ENCODE peak calls at places on chromosome 19, in nine cellular contexts. One of them, this sample, is unnamed.

GRCh38 chr19:38266070-38266469 is 1.7 kb downstream of the SPINT2 start:
- DNase-seq in HFF-Myc: no peak
- DNase-seq in lung microvascular endothelial cell: no peak
- DNase-seq in memory B cell: no peak
- DNase-seq in activated CD4-positive, CD25-positive, alpha-beta regulatory T cell treated with anti-CD3 and anti-CD28 coated beads, Interleukin-2, amount 50 U/mL, for 16 hours: no peak
- DNase-seq in heart left ventricle: no peak
- DNase-seq in posterior cingulate gyrus: no peak
- DNase-seq in MCF 10A: peak; percentile 76
- DNase-seq in T-helper 9 cell: no peak
- DNase-seq in this sample: no peak

GRCh38 chr19:41025871-41026270 is 34.8 kb downstream of the CYP2B6 start:
- DNase-seq in T-helper 9 cell: no peak
- DNase-seq in memory B cell: no peak
- DNase-seq in HFF-Myc: no peak
- DNase-seq in activated CD4-positive, CD25-positive, alpha-beta regulatory T cell treated with anti-CD3 and anti-CD28 coated beads, Interleukin-2, amount 50 U/mL, for 16 hours: no peak
- DNase-seq in heart left ventricle: no peak
- DNase-seq in lung microvascular endothelial cell: no peak
- DNase-seq in MCF 10A: no peak
- DNase-seq in posterior cingulate gyrus: peak; percentile 80
- DNase-seq in this sample: no peak

GRCh38 chr19:15324791-15325519 is 7.4 kb downstream of the BRD4 start:
- DNase-seq in heart left ventricle: no peak
- DNase-seq in lung microvascular endothelial cell: no peak
- DNase-seq in T-helper 9 cell: no peak
- DNase-seq in HFF-Myc: no peak
- DNase-seq in MCF 10A: no peak
- DNase-seq in activated CD4-positive, CD25-positive, alpha-beta regulatory T cell treated with anti-CD3 and anti-CD28 coated beads, Interleukin-2, amount 50 U/mL, for 16 hours: no peak
- DNase-seq in posterior cingulate gyrus: peak; percentile 45
- DNase-seq in memory B cell: no peak
- DNase-seq in this sample: no peak

GRCh38 chr19:17070912-17071311 is 4.3 kb downstream of the HAUS8 start:
- DNase-seq in T-helper 9 cell: no peak
- DNase-seq in posterior cingulate gyrus: no peak
- DNase-seq in activated CD4-positive, CD25-positive, alpha-beta regulatory T cell treated with anti-CD3 and anti-CD28 coated beads, Interleukin-2, amount 50 U/mL, for 16 hours: no peak
- DNase-seq in MCF 10A: no peak
- DNase-seq in HFF-Myc: no peak
- DNase-seq in lung microvascular endothelial cell: no peak
- DNase-seq in heart left ventricle: no peak
- DNase-seq in memory B cell: no peak
- DNase-seq in this sample: no peak

GRCh38 chr19:12779162-12779993 is 4.0 kb upstream of the HOOK2 start:
- DNase-seq in T-helper 9 cell: no peak
- DNase-seq in activated CD4-positive, CD25-positive, alpha-beta regulatory T cell treated with anti-CD3 and anti-CD28 coated beads, Interleukin-2, amount 50 U/mL, for 16 hours: no peak
- DNase-seq in lung microvascular endothelial cell: peak; percentile 67
- DNase-seq in HFF-Myc: no peak
- DNase-seq in heart left ventricle: peak; percentile 87
- DNase-seq in posterior cingulate gyrus: peak; percentile 88
- DNase-seq in memory B cell: no peak
- DNase-seq in MCF 10A: peak; percentile 51
- DNase-seq in this sample: no peak

GRCh38 chr19:19388568-19389555 is 16.6 kb upstream of the GATAD2A start:
- DNase-seq in lung microvascular endothelial cell: no peak
- DNase-seq in MCF 10A: no peak
- DNase-seq in activated CD4-positive, CD25-positive, alpha-beta regulatory T cell treated with anti-CD3 and anti-CD28 coated beads, Interleukin-2, amount 50 U/mL, for 16 hours: no peak
- DNase-seq in T-helper 9 cell: no peak
- DNase-seq in HFF-Myc: no peak
- DNase-seq in heart left ventricle: no peak
- DNase-seq in posterior cingulate gyrus: no peak
- DNase-seq in memory B cell: no peak
- DNase-seq in this sample: no peak

GRCh38 chr19:37980419-37980975 is 73.5 kb downstream of the SIPA1L3 start:
- DNase-seq in activated CD4-positive, CD25-positive, alpha-beta regulatory T cell treated with anti-CD3 and anti-CD28 coated beads, Interleukin-2, amount 50 U/mL, for 16 hours: no peak
- DNase-seq in lung microvascular endothelial cell: no peak
- DNase-seq in T-helper 9 cell: no peak
- DNase-seq in posterior cingulate gyrus: no peak
- DNase-seq in heart left ventricle: no peak
- DNase-seq in HFF-Myc: no peak
- DNase-seq in memory B cell: no peak
- DNase-seq in MCF 10A: no peak
- DNase-seq in this sample: no peak

GRCh38 chr19:3609779-3610719 is 3.4 kb upstream of the TBXA2R start:
- DNase-seq in T-helper 9 cell: no peak
- DNase-seq in activated CD4-positive, CD25-positive, alpha-beta regulatory T cell treated with anti-CD3 and anti-CD28 coated beads, Interleukin-2, amount 50 U/mL, for 16 hours: no peak
- DNase-seq in posterior cingulate gyrus: peak; percentile 80
- DNase-seq in lung microvascular endothelial cell: no peak
- DNase-seq in memory B cell: no peak
- DNase-seq in MCF 10A: no peak
- DNase-seq in HFF-Myc: no peak
- DNase-seq in heart left ventricle: peak; percentile 33
- DNase-seq in this sample: no peak

GRCh38 chr19:57267294-57267693 is 13.0 kb upstream of the ZNF460 start:
- DNase-seq in activated CD4-positive, CD25-positive, alpha-beta regulatory T cell treated with anti-CD3 and anti-CD28 coated beads, Interleukin-2, amount 50 U/mL, for 16 hours: no peak
- DNase-seq in MCF 10A: no peak
- DNase-seq in HFF-Myc: no peak
- DNase-seq in heart left ventricle: no peak
- DNase-seq in posterior cingulate gyrus: no peak
- DNase-seq in memory B cell: no peak
- DNase-seq in lung microvascular endothelial cell: no peak
- DNase-seq in T-helper 9 cell: no peak
- DNase-seq in this sample: no peak

GRCh38 chr19:48656840-48657474 is 11.0 kb upstream of the CA11 start:
- DNase-seq in heart left ventricle: no peak
- DNase-seq in MCF 10A: peak; percentile 81
- DNase-seq in HFF-Myc: peak; percentile 84
- DNase-seq in activated CD4-positive, CD25-positive, alpha-beta regulatory T cell treated with anti-CD3 and anti-CD28 coated beads, Interleukin-2, amount 50 U/mL, for 16 hours: no peak
- DNase-seq in lung microvascular endothelial cell: peak; percentile 71
- DNase-seq in memory B cell: no peak
- DNase-seq in T-helper 9 cell: no peak
- DNase-seq in posterior cingulate gyrus: peak; percentile 66
- DNase-seq in this sample: no peak

GRCh38 chr19:47369923-47370625 is 21.0 kb downstream of the DHX34 start:
- DNase-seq in HFF-Myc: no peak
- DNase-seq in T-helper 9 cell: no peak
- DNase-seq in posterior cingulate gyrus: peak; percentile 89
- DNase-seq in memory B cell: no peak
- DNase-seq in heart left ventricle: no peak
- DNase-seq in MCF 10A: peak; percentile 87
- DNase-seq in lung microvascular endothelial cell: peak; percentile 30
- DNase-seq in activated CD4-positive, CD25-positive, alpha-beta regulatory T cell treated with anti-CD3 and anti-CD28 coated beads, Interleukin-2, amount 50 U/mL, for 16 hours: no peak
- DNase-seq in this sample: peak; percentile 53

GRCh38 chr19:29337029-29337428 is 124.1 kb upstream of the UQCRFS1 start:
- DNase-seq in T-helper 9 cell: no peak
- DNase-seq in lung microvascular endothelial cell: no peak
- DNase-seq in MCF 10A: no peak
- DNase-seq in activated CD4-positive, CD25-positive, alpha-beta regulatory T cell treated with anti-CD3 and anti-CD28 coated beads, Interleukin-2, amount 50 U/mL, for 16 hours: no peak
- DNase-seq in heart left ventricle: no peak
- DNase-seq in memory B cell: no peak
- DNase-seq in HFF-Myc: no peak
- DNase-seq in posterior cingulate gyrus: no peak
- DNase-seq in this sample: no peak

GRCh38 chr19:15177269-15178116 is 23.3 kb downstream of the NOTCH3 start:
- DNase-seq in heart left ventricle: peak; percentile 93
- DNase-seq in lung microvascular endothelial cell: peak; percentile 78
- DNase-seq in T-helper 9 cell: peak; percentile 83
- DNase-seq in activated CD4-positive, CD25-positive, alpha-beta regulatory T cell treated with anti-CD3 and anti-CD28 coated beads, Interleukin-2, amount 50 U/mL, for 16 hours: peak; percentile 60
- DNase-seq in MCF 10A: peak; percentile 76
- DNase-seq in memory B cell: peak; percentile 88
- DNase-seq in HFF-Myc: peak; percentile 32
- DNase-seq in posterior cingulate gyrus: peak; percentile 97
- DNase-seq in this sample: peak; percentile 68

GRCh38 chr19:24159707-24160106 is 72.7 kb downstream of the ZNF254 start:
- DNase-seq in memory B cell: no peak
- DNase-seq in MCF 10A: peak; percentile 21
- DNase-seq in HFF-Myc: no peak
- DNase-seq in posterior cingulate gyrus: no peak
- DNase-seq in activated CD4-positive, CD25-positive, alpha-beta regulatory T cell treated with anti-CD3 and anti-CD28 coated beads, Interleukin-2, amount 50 U/mL, for 16 hours: no peak
- DNase-seq in T-helper 9 cell: no peak
- DNase-seq in lung microvascular endothelial cell: peak; percentile 7
- DNase-seq in heart left ventricle: no peak
- DNase-seq in this sample: no peak

GRCh38 chr19:33335446-33335845 is 33.1 kb upstream of the CEBPA start:
- DNase-seq in activated CD4-positive, CD25-positive, alpha-beta regulatory T cell treated with anti-CD3 and anti-CD28 coated beads, Interleukin-2, amount 50 U/mL, for 16 hours: no peak
- DNase-seq in T-helper 9 cell: no peak
- DNase-seq in posterior cingulate gyrus: no peak
- DNase-seq in memory B cell: no peak
- DNase-seq in HFF-Myc: no peak
- DNase-seq in lung microvascular endothelial cell: no peak
- DNase-seq in MCF 10A: no peak
- DNase-seq in heart left ventricle: no peak
- DNase-seq in this sample: no peak

GRCh38 chr19:532578-533484 is 1.3 kb downstream of the CDC34 start:
- DNase-seq in activated CD4-positive, CD25-positive, alpha-beta regulatory T cell treated with anti-CD3 and anti-CD28 coated beads, Interleukin-2, amount 50 U/mL, for 16 hours: no peak
- DNase-seq in HFF-Myc: no peak
- DNase-seq in posterior cingulate gyrus: peak; percentile 94
- DNase-seq in T-helper 9 cell: peak; percentile 33
- DNase-seq in lung microvascular endothelial cell: peak; percentile 75
- DNase-seq in heart left ventricle: peak; percentile 87
- DNase-seq in memory B cell: peak; percentile 41
- DNase-seq in MCF 10A: peak; percentile 72
- DNase-seq in this sample: peak; percentile 87

GRCh38 chr19:1076951-1077350 is 10.0 kb downstream of the ARHGAP45 start:
- DNase-seq in memory B cell: peak; percentile 91
- DNase-seq in MCF 10A: peak; percentile 79
- DNase-seq in posterior cingulate gyrus: no peak
- DNase-seq in HFF-Myc: no peak
- DNase-seq in lung microvascular endothelial cell: peak; percentile 46
- DNase-seq in activated CD4-positive, CD25-positive, alpha-beta regulatory T cell treated with anti-CD3 and anti-CD28 coated beads, Interleukin-2, amount 50 U/mL, for 16 hours: peak; percentile 86
- DNase-seq in heart left ventricle: peak; percentile 88
- DNase-seq in T-helper 9 cell: peak; percentile 86
- DNase-seq in this sample: peak; percentile 75

GRCh38 chr19:49149652-49150105 is 5.5 kb downstream of the HRC start:
- DNase-seq in T-helper 9 cell: no peak
- DNase-seq in posterior cingulate gyrus: peak; percentile 96
- DNase-seq in MCF 10A: peak; percentile 89
- DNase-seq in heart left ventricle: peak; percentile 79
- DNase-seq in memory B cell: no peak
- DNase-seq in lung microvascular endothelial cell: peak; percentile 83
- DNase-seq in activated CD4-positive, CD25-positive, alpha-beta regulatory T cell treated with anti-CD3 and anti-CD28 coated beads, Interleukin-2, amount 50 U/mL, for 16 hours: no peak
- DNase-seq in HFF-Myc: no peak
- DNase-seq in this sample: peak; percentile 73

GRCh38 chr19:7497292-7497691 is 8.5 kb upstream of the PEX11G start:
- DNase-seq in memory B cell: no peak
- DNase-seq in T-helper 9 cell: no peak
- DNase-seq in HFF-Myc: no peak
- DNase-seq in MCF 10A: no peak
- DNase-seq in posterior cingulate gyrus: no peak
- DNase-seq in activated CD4-positive, CD25-positive, alpha-beta regulatory T cell treated with anti-CD3 and anti-CD28 coated beads, Interleukin-2, amount 50 U/mL, for 16 hours: no peak
- DNase-seq in lung microvascular endothelial cell: peak; percentile 27
- DNase-seq in heart left ventricle: peak; percentile 38
- DNase-seq in this sample: no peak

GRCh38 chr19:46404039-46404883 is 9.1 kb downstream of the CCDC8 start:
- DNase-seq in T-helper 9 cell: no peak
- DNase-seq in heart left ventricle: peak; percentile 71
- DNase-seq in posterior cingulate gyrus: peak; percentile 85
- DNase-seq in HFF-Myc: no peak
- DNase-seq in activated CD4-positive, CD25-positive, alpha-beta regulatory T cell treated with anti-CD3 and anti-CD28 coated beads, Interleukin-2, amount 50 U/mL, for 16 hours: no peak
- DNase-seq in MCF 10A: no peak
- DNase-seq in lung microvascular endothelial cell: no peak
- DNase-seq in memory B cell: no peak
- DNase-seq in this sample: no peak

GRCh38 chr19:40614595-40615411 is 13.6 kb downstream of the LTBP4 start:
- DNase-seq in activated CD4-positive, CD25-positive, alpha-beta regulatory T cell treated with anti-CD3 and anti-CD28 coated beads, Interleukin-2, amount 50 U/mL, for 16 hours: peak; percentile 83
- DNase-seq in lung microvascular endothelial cell: peak; percentile 90
- DNase-seq in T-helper 9 cell: peak; percentile 73
- DNase-seq in memory B cell: no peak
- DNase-seq in heart left ventricle: peak; percentile 85
- DNase-seq in HFF-Myc: peak; percentile 95
- DNase-seq in MCF 10A: peak; percentile 70
- DNase-seq in posterior cingulate gyrus: peak; percentile 64
- DNase-seq in this sample: no peak

GRCh38 chr19:30649149-30649548 is 277.0 kb downstream of the ZNF536 start:
- DNase-seq in activated CD4-positive, CD25-positive, alpha-beta regulatory T cell treated with anti-CD3 and anti-CD28 coated beads, Interleukin-2, amount 50 U/mL, for 16 hours: no peak
- DNase-seq in heart left ventricle: no peak
- DNase-seq in memory B cell: no peak
- DNase-seq in posterior cingulate gyrus: no peak
- DNase-seq in HFF-Myc: no peak
- DNase-seq in T-helper 9 cell: no peak
- DNase-seq in lung microvascular endothelial cell: no peak
- DNase-seq in MCF 10A: no peak
- DNase-seq in this sample: no peak

GRCh38 chr19:11203194-11204075 is 6.1 kb upstream of the KANK2 start:
- DNase-seq in activated CD4-positive, CD25-positive, alpha-beta regulatory T cell treated with anti-CD3 and anti-CD28 coated beads, Interleukin-2, amount 50 U/mL, for 16 hours: peak; percentile 9
- DNase-seq in HFF-Myc: no peak
- DNase-seq in MCF 10A: peak; percentile 78
- DNase-seq in memory B cell: no peak
- DNase-seq in posterior cingulate gyrus: peak; percentile 92
- DNase-seq in lung microvascular endothelial cell: peak; percentile 62
- DNase-seq in heart left ventricle: peak; percentile 88
- DNase-seq in T-helper 9 cell: peak; percentile 41
- DNase-seq in this sample: peak; percentile 52

GRCh38 chr19:43479961-43480561 is 14.7 kb upstream of the LYPD3 start:
- DNase-seq in lung microvascular endothelial cell: no peak
- DNase-seq in activated CD4-positive, CD25-positive, alpha-beta regulatory T cell treated with anti-CD3 and anti-CD28 coated beads, Interleukin-2, amount 50 U/mL, for 16 hours: no peak
- DNase-seq in HFF-Myc: no peak
- DNase-seq in posterior cingulate gyrus: peak; percentile 5
- DNase-seq in heart left ventricle: no peak
- DNase-seq in T-helper 9 cell: no peak
- DNase-seq in memory B cell: no peak
- DNase-seq in MCF 10A: no peak
- DNase-seq in this sample: no peak

GRCh38 chr19:51904331-51905165 is at the start of gene ZNF649:
- DNase-seq in MCF 10A: peak; percentile 92
- DNase-seq in T-helper 9 cell: peak; percentile 68
- DNase-seq in memory B cell: peak; percentile 76
- DNase-seq in heart left ventricle: peak; percentile 91
- DNase-seq in activated CD4-positive, CD25-positive, alpha-beta regulatory T cell treated with anti-CD3 and anti-CD28 coated beads, Interleukin-2, amount 50 U/mL, for 16 hours: peak; percentile 65
- DNase-seq in lung microvascular endothelial cell: peak; percentile 87
- DNase-seq in HFF-Myc: peak; percentile 56
- DNase-seq in posterior cingulate gyrus: peak; percentile 97
- DNase-seq in this sample: peak; percentile 80

GRCh38 chr19:55082023-55082851 is 6.6 kb downstream of the EPS8L1 start:
- DNase-seq in T-helper 9 cell: no peak
- DNase-seq in heart left ventricle: peak; percentile 72
- DNase-seq in memory B cell: no peak
- DNase-seq in activated CD4-positive, CD25-positive, alpha-beta regulatory T cell treated with anti-CD3 and anti-CD28 coated beads, Interleukin-2, amount 50 U/mL, for 16 hours: no peak
- DNase-seq in MCF 10A: no peak
- DNase-seq in lung microvascular endothelial cell: peak; percentile 80
- DNase-seq in posterior cingulate gyrus: no peak
- DNase-seq in HFF-Myc: no peak
- DNase-seq in this sample: no peak

GRCh38 chr19:6652214-6653094 is 17.5 kb downstream of the TNFSF14 start:
- DNase-seq in lung microvascular endothelial cell: no peak
- DNase-seq in MCF 10A: no peak
- DNase-seq in heart left ventricle: no peak
- DNase-seq in memory B cell: no peak
- DNase-seq in posterior cingulate gyrus: no peak
- DNase-seq in activated CD4-positive, CD25-positive, alpha-beta regulatory T cell treated with anti-CD3 and anti-CD28 coated beads, Interleukin-2, amount 50 U/mL, for 16 hours: no peak
- DNase-seq in T-helper 9 cell: no peak
- DNase-seq in HFF-Myc: no peak
- DNase-seq in this sample: no peak

GRCh38 chr19:35039881-35040456 is 1.6 kb upstream of the HPN start:
- DNase-seq in lung microvascular endothelial cell: no peak
- DNase-seq in MCF 10A: no peak
- DNase-seq in posterior cingulate gyrus: no peak
- DNase-seq in heart left ventricle: no peak
- DNase-seq in T-helper 9 cell: no peak
- DNase-seq in activated CD4-positive, CD25-positive, alpha-beta regulatory T cell treated with anti-CD3 and anti-CD28 coated beads, Interleukin-2, amount 50 U/mL, for 16 hours: no peak
- DNase-seq in HFF-Myc: no peak
- DNase-seq in memory B cell: no peak
- DNase-seq in this sample: no peak

GRCh38 chr19:10095948-10096614 is 6.4 kb downstream of the ANGPTL6 start:
- DNase-seq in HFF-Myc: peak; percentile 47
- DNase-seq in activated CD4-positive, CD25-positive, alpha-beta regulatory T cell treated with anti-CD3 and anti-CD28 coated beads, Interleukin-2, amount 50 U/mL, for 16 hours: peak; percentile 77
- DNase-seq in posterior cingulate gyrus: peak; percentile 98
- DNase-seq in memory B cell: peak; percentile 95
- DNase-seq in lung microvascular endothelial cell: peak; percentile 94
- DNase-seq in T-helper 9 cell: peak; percentile 84
- DNase-seq in heart left ventricle: peak; percentile 96
- DNase-seq in MCF 10A: peak; percentile 87
- DNase-seq in this sample: peak; percentile 90

GRCh38 chr19:10146142-10146541 is 26.4 kb upstream of the EIF3G start:
- DNase-seq in heart left ventricle: no peak
- DNase-seq in lung microvascular endothelial cell: no peak
- DNase-seq in posterior cingulate gyrus: no peak
- DNase-seq in memory B cell: no peak
- DNase-seq in T-helper 9 cell: no peak
- DNase-seq in HFF-Myc: no peak
- DNase-seq in MCF 10A: no peak
- DNase-seq in activated CD4-positive, CD25-positive, alpha-beta regulatory T cell treated with anti-CD3 and anti-CD28 coated beads, Interleukin-2, amount 50 U/mL, for 16 hours: no peak
- DNase-seq in this sample: no peak

GRCh38 chr19:52231154-52231565 is 38.2 kb upstream of the ZNF766 start:
- DNase-seq in MCF 10A: no peak
- DNase-seq in HFF-Myc: no peak
- DNase-seq in T-helper 9 cell: no peak
- DNase-seq in activated CD4-positive, CD25-positive, alpha-beta regulatory T cell treated with anti-CD3 and anti-CD28 coated beads, Interleukin-2, amount 50 U/mL, for 16 hours: no peak
- DNase-seq in posterior cingulate gyrus: no peak
- DNase-seq in memory B cell: no peak
- DNase-seq in heart left ventricle: no peak
- DNase-seq in lung microvascular endothelial cell: no peak
- DNase-seq in this sample: no peak

This sample was measured in head of caudate nucleus.